ENCODE peak calls at places on chromosomes 1 and 21, in eight cellular contexts. One of them, this sample, is unnamed.

GRCh38 chr1:43729816-43730463 is 22.6 kb downstream of the ST3GAL3 start:
- DNase-seq in CD4-positive, alpha-beta T cell: no peak
- DNase-seq in colonic mucosa: no peak
- DNase-seq in IMR-90: peak
- DNase-seq in GM10248: no peak
- DNase-seq in AG09319: no peak
- DNase-seq in astrocyte of the spinal cord: peak
- DNase-seq in CD8-positive, alpha-beta T cell: no peak
- DNase-seq in this sample: no peak

GRCh38 chr21:31866077-31866511 is 6.7 kb upstream of the HUNK start:
- DNase-seq in CD4-positive, alpha-beta T cell: peak
- DNase-seq in GM10248: peak
- DNase-seq in colonic mucosa: peak
- DNase-seq in astrocyte of the spinal cord: peak
- DNase-seq in AG09319: peak
- DNase-seq in IMR-90: peak
- DNase-seq in CD8-positive, alpha-beta T cell: peak
- DNase-seq in this sample: peak

GRCh38 chr1:7198664-7199063 is 413.4 kb downstream of the CAMTA1 start:
- DNase-seq in GM10248: no peak
- DNase-seq in IMR-90: no peak
- DNase-seq in CD4-positive, alpha-beta T cell: no peak
- DNase-seq in AG09319: no peak
- DNase-seq in colonic mucosa: no peak
- DNase-seq in astrocyte of the spinal cord: no peak
- DNase-seq in CD8-positive, alpha-beta T cell: no peak
- DNase-seq in this sample: no peak

GRCh38 chr1:157363660-157364140 is 188.6 kb downstream of the FCRL5 start:
- DNase-seq in GM10248: peak
- DNase-seq in colonic mucosa: peak
- DNase-seq in IMR-90: peak
- DNase-seq in CD8-positive, alpha-beta T cell: no peak
- DNase-seq in astrocyte of the spinal cord: peak
- DNase-seq in AG09319: peak
- DNase-seq in CD4-positive, alpha-beta T cell: no peak
- DNase-seq in this sample: no peak

GRCh38 chr1:11414921-11415538 is 63.9 kb upstream of the DISP3 start:
- DNase-seq in GM10248: no peak
- DNase-seq in colonic mucosa: no peak
- DNase-seq in IMR-90: no peak
- DNase-seq in astrocyte of the spinal cord: no peak
- DNase-seq in AG09319: no peak
- DNase-seq in CD8-positive, alpha-beta T cell: no peak
- DNase-seq in CD4-positive, alpha-beta T cell: no peak
- DNase-seq in this sample: no peak

GRCh38 chr1:182762536-182762935 is 27.0 kb upstream of the NPL start:
- DNase-seq in AG09319: no peak
- DNase-seq in CD8-positive, alpha-beta T cell: no peak
- DNase-seq in astrocyte of the spinal cord: no peak
- DNase-seq in colonic mucosa: no peak
- DNase-seq in IMR-90: no peak
- DNase-seq in CD4-positive, alpha-beta T cell: no peak
- DNase-seq in GM10248: no peak
- DNase-seq in this sample: no peak

GRCh38 chr1:214801191-214801590 is 198.2 kb downstream of the CENPF start:
- DNase-seq in GM10248: no peak
- DNase-seq in CD4-positive, alpha-beta T cell: no peak
- DNase-seq in astrocyte of the spinal cord: no peak
- DNase-seq in IMR-90: peak
- DNase-seq in AG09319: no peak
- DNase-seq in CD8-positive, alpha-beta T cell: no peak
- DNase-seq in colonic mucosa: no peak
- DNase-seq in this sample: no peak

GRCh38 chr1:184492543-184492942 is 105.7 kb downstream of the C1orf21 start:
- DNase-seq in CD4-positive, alpha-beta T cell: no peak
- DNase-seq in IMR-90: peak
- DNase-seq in astrocyte of the spinal cord: no peak
- DNase-seq in CD8-positive, alpha-beta T cell: no peak
- DNase-seq in AG09319: no peak
- DNase-seq in colonic mucosa: no peak
- DNase-seq in GM10248: no peak
- DNase-seq in this sample: no peak

GRCh38 chr1:30427545-30427944 is 295.8 kb downstream of the MATN1 start:
- DNase-seq in colonic mucosa: no peak
- DNase-seq in astrocyte of the spinal cord: no peak
- DNase-seq in CD8-positive, alpha-beta T cell: no peak
- DNase-seq in CD4-positive, alpha-beta T cell: no peak
- DNase-seq in IMR-90: no peak
- DNase-seq in AG09319: no peak
- DNase-seq in GM10248: no peak
- DNase-seq in this sample: no peak

GRCh38 chr1:183228650-183229220 is 42.7 kb downstream of the LAMC2 start:
- DNase-seq in colonic mucosa: peak
- DNase-seq in IMR-90: no peak
- DNase-seq in CD4-positive, alpha-beta T cell: no peak
- DNase-seq in AG09319: no peak
- DNase-seq in GM10248: no peak
- DNase-seq in astrocyte of the spinal cord: no peak
- DNase-seq in CD8-positive, alpha-beta T cell: no peak
- DNase-seq in this sample: no peak

GRCh38 chr1:24850353-24850905 is 79.6 kb downstream of the RUNX3 start:
- DNase-seq in CD4-positive, alpha-beta T cell: no peak
- DNase-seq in AG09319: no peak
- DNase-seq in CD8-positive, alpha-beta T cell: no peak
- DNase-seq in GM10248: no peak
- DNase-seq in colonic mucosa: no peak
- DNase-seq in IMR-90: peak
- DNase-seq in astrocyte of the spinal cord: peak
- DNase-seq in this sample: no peak

GRCh38 chr1:6007318-6008083 is 15.3 kb upstream of the NPHP4 start:
- DNase-seq in GM10248: no peak
- DNase-seq in IMR-90: peak
- DNase-seq in CD4-positive, alpha-beta T cell: no peak
- DNase-seq in astrocyte of the spinal cord: no peak
- DNase-seq in AG09319: no peak
- DNase-seq in colonic mucosa: no peak
- DNase-seq in CD8-positive, alpha-beta T cell: no peak
- DNase-seq in this sample: no peak

GRCh38 chr1:161864577-161864976 is 98.5 kb downstream of the ATF6 start:
- DNase-seq in GM10248: no peak
- DNase-seq in CD8-positive, alpha-beta T cell: no peak
- DNase-seq in astrocyte of the spinal cord: peak
- DNase-seq in colonic mucosa: no peak
- DNase-seq in IMR-90: peak
- DNase-seq in CD4-positive, alpha-beta T cell: no peak
- DNase-seq in AG09319: no peak
- DNase-seq in this sample: no peak
- TF ChIP-seq CTCF in GM10248: no peak
- TF ChIP-seq CTCF in CD8-positive, alpha-beta T cell: peak
- TF ChIP-seq CTCF in astrocyte of the spinal cord: peak
- TF ChIP-seq CTCF in colonic mucosa: no peak
- TF ChIP-seq CTCF in IMR-90: peak
- TF ChIP-seq CTCF in CD4-positive, alpha-beta T cell: peak
- TF ChIP-seq CTCF in AG09319: peak
- TF ChIP-seq CTCF in this sample: no peak

DNA sequence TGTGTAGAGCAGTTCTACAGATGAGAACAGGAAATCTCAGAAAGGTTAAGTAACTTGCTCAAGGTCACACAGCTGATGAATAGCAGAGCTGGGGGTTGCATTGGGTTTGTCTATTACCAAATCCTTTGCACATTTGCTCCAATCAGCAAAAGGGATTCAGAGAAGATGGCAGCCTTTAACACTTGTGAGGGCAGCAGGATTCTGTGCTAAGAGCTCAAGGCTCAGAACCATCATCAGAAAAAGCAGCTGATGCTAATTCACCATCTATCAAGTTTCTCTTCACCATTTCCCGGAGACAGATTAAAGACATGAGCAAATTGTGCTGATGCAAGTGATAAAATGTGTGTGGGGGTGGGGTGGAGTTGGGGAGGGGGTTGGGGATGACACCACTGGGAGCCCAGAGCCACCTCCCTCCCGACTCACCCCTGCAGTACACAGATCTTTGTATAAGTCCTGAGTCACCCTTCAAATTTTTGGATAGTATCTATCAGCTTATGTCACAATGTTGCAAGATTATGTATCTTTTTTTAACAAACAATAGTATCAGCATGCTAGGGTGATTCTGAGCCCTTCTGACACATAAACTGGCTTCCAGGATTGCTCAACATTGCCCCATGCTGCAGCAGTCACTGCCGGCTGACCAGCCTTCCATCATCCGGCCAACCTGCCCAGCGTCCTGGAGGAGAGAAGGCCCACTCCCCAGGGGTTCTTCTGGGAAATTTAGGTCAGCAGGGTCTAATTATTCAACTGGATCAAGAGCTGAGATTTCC is 2.8 kb upstream of the SPSB1 start:
- DNase-seq in CD4-positive, alpha-beta T cell: no peak
- DNase-seq in astrocyte of the spinal cord: peak
- DNase-seq in CD8-positive, alpha-beta T cell: no peak
- DNase-seq in colonic mucosa: no peak
- DNase-seq in AG09319: peak
- DNase-seq in GM10248: no peak
- DNase-seq in IMR-90: peak
- DNase-seq in this sample: no peak
- TF ChIP-seq CTCF in CD4-positive, alpha-beta T cell: no peak
- TF ChIP-seq CTCF in astrocyte of the spinal cord: no peak
- TF ChIP-seq CTCF in CD8-positive, alpha-beta T cell: no peak
- TF ChIP-seq CTCF in colonic mucosa: no peak
- TF ChIP-seq CTCF in AG09319: no peak
- TF ChIP-seq CTCF in GM10248: no peak
- TF ChIP-seq CTCF in IMR-90: no peak
- TF ChIP-seq CTCF in this sample: no peak

GRCh38 chr1:192386051-192386650 is 69.4 kb downstream of the RGS21 start:
- DNase-seq in astrocyte of the spinal cord: no peak
- DNase-seq in IMR-90: no peak
- DNase-seq in AG09319: no peak
- DNase-seq in CD4-positive, alpha-beta T cell: no peak
- DNase-seq in CD8-positive, alpha-beta T cell: no peak
- DNase-seq in colonic mucosa: no peak
- DNase-seq in GM10248: no peak
- DNase-seq in this sample: no peak
- TF ChIP-seq CTCF in astrocyte of the spinal cord: no peak
- TF ChIP-seq CTCF in IMR-90: no peak
- TF ChIP-seq CTCF in AG09319: no peak
- TF ChIP-seq CTCF in CD4-positive, alpha-beta T cell: no peak
- TF ChIP-seq CTCF in CD8-positive, alpha-beta T cell: no peak
- TF ChIP-seq CTCF in colonic mucosa: no peak
- TF ChIP-seq CTCF in GM10248: no peak
- TF ChIP-seq CTCF in this sample: no peak

GRCh38 chr1:53637726-53638640 is 101.0 kb downstream of the GLIS1 start:
- DNase-seq in colonic mucosa: no peak
- DNase-seq in IMR-90: no peak
- DNase-seq in CD4-positive, alpha-beta T cell: no peak
- DNase-seq in AG09319: no peak
- DNase-seq in CD8-positive, alpha-beta T cell: no peak
- DNase-seq in GM10248: no peak
- DNase-seq in astrocyte of the spinal cord: no peak
- DNase-seq in this sample: no peak

GRCh38 chr1:53639996-53640695 is 98.8 kb downstream of the GLIS1 start:
- DNase-seq in GM10248: no peak
- DNase-seq in CD4-positive, alpha-beta T cell: no peak
- DNase-seq in IMR-90: no peak
- DNase-seq in AG09319: no peak
- DNase-seq in colonic mucosa: no peak
- DNase-seq in CD8-positive, alpha-beta T cell: no peak
- DNase-seq in astrocyte of the spinal cord: no peak
- DNase-seq in this sample: no peak

GRCh38 chr1:53638641-53639035 is 100.3 kb downstream of the GLIS1 start:
- DNase-seq in CD8-positive, alpha-beta T cell: no peak
- DNase-seq in colonic mucosa: no peak
- DNase-seq in AG09319: no peak
- DNase-seq in CD4-positive, alpha-beta T cell: no peak
- DNase-seq in astrocyte of the spinal cord: no peak
- DNase-seq in IMR-90: no peak
- DNase-seq in GM10248: no peak
- DNase-seq in this sample: no peak

GRCh38 chr1:53640696-53641065 is 98.3 kb downstream of the GLIS1 start:
- DNase-seq in GM10248: no peak
- DNase-seq in CD8-positive, alpha-beta T cell: no peak
- DNase-seq in colonic mucosa: no peak
- DNase-seq in CD4-positive, alpha-beta T cell: no peak
- DNase-seq in IMR-90: no peak
- DNase-seq in astrocyte of the spinal cord: no peak
- DNase-seq in AG09319: no peak
- DNase-seq in this sample: no peak

GRCh38 chr1:53639251-53639721 is 99.7 kb downstream of the GLIS1 start:
- DNase-seq in astrocyte of the spinal cord: peak
- DNase-seq in GM10248: no peak
- DNase-seq in CD4-positive, alpha-beta T cell: no peak
- DNase-seq in IMR-90: peak
- DNase-seq in colonic mucosa: no peak
- DNase-seq in CD8-positive, alpha-beta T cell: no peak
- DNase-seq in AG09319: no peak
- DNase-seq in this sample: no peak
- TF ChIP-seq CTCF in astrocyte of the spinal cord: no peak
- TF ChIP-seq CTCF in GM10248: no peak
- TF ChIP-seq CTCF in CD4-positive, alpha-beta T cell: no peak
- TF ChIP-seq CTCF in IMR-90: peak
- TF ChIP-seq CTCF in colonic mucosa: no peak
- TF ChIP-seq CTCF in CD8-positive, alpha-beta T cell: no peak
- TF ChIP-seq CTCF in AG09319: no peak
- TF ChIP-seq CTCF in this sample: no peak

This sample was measured in neural crest cell.